ENCODE peak calls at places on chromosomes 2 and 18, in five cellular contexts. R is left ventricle myocardium inferior, G is right lobe of liver, E is mesendoderm, N is breast epithelium. F is an unnamed sample. For H3K4me1, the result is how much of the 10 kb centered on the place peaks cover.

GRCh38 chr2:63834401-63834800 is 7.3 kb upstream of the UGP2 start:
- DNase-seq in R (no peak), G (no peak), E (no peak), N (no peak), F (no peak)

GRCh38 chr2:127901339-127902072 is 15.8 kb upstream of the AMMECR1L start:
- DNase-seq in R (peak), G (no peak), E (no peak), N (no peak), F (no peak)

GRCh38 chr2:221761260-221761659 is 189.2 kb upstream of the EPHA4 start:
- DNase-seq in R (no peak), G (no peak), E (no peak), N (no peak), F (no peak)

GRCh38 chr2:28380185-28380584 is 12.5 kb upstream of the FOSL2 start:
- DNase-seq in R (no peak), G (no peak), E (no peak), N (no peak), F (no peak)

GRCh38 chr18:23258566-23259265 is 123.4 kb downstream of the CABLES1 start:
- DNase-seq in R (no peak), G (no peak), E (peak), N (no peak), F (no peak)

GRCh38 chr2:130327703-130328527 is 14.8 kb upstream of the IMP4 start:
- DNase-seq in R (no peak), G (no peak), E (peak), N (no peak), F (no peak)

GRCh38 chr2:26463252-26464207 is 14.4 kb downstream of the OTOF start:
- DNase-seq in R (no peak), G (peak), E (peak), N (no peak), F (no peak)

GRCh38 chr2:40343904-40344303 is 108.0 kb downstream of the SLC8A1 start:
- DNase-seq in R (no peak), G (no peak), E (no peak), N (no peak), F (no peak)

GRCh38 chr18:32552421-32553030 is 81.8 kb upstream of the GAREM1 start:
- DNase-seq in R (no peak), G (peak), E (peak), N (no peak), F (no peak)

GRCh38 chr2:183081908-183082307 is 3.4 kb downstream of the DUSP19 start:
- DNase-seq in R (no peak), G (no peak), E (no peak), N (no peak), F (no peak)

GRCh38 chr2:126909366-126909765 is 10.7 kb downstream of the TEX51 start:
- DNase-seq in R (no peak), G (no peak), E (peak), N (no peak), F (no peak)

GRCh38 chr18:14971461-14972185 is 223.7 kb downstream of the ANKRD30B start:
- DNase-seq in R (no peak), G (no peak), E (no peak), N (no peak), F (no peak)

DNA sequence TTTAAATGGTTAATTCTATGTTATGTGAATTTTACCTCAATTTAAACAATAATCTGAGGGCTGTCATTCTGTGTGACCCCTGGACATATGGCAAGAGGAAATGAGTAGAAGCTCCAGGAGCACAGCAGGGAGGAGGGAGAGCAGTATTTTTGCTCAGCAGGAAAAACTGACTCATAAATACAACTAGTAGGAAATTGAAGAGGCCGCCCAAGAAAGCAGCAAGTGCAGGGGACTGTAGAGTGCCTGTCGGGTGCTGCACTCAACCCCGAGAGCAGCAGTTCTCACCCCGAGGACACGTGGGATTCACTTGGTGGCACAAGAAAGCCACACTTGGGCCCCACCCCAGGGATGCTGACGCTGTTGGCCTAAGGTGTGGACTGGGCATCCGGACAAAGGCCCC is 60.8 kb downstream of the NPAS2 start:
- DNase-seq in R (no peak), G (no peak), E (no peak), N (no peak), F (no peak)
- H3K4me1 ChIP-seq in R (half or more), G (under half), E (under half), N (under half), F (under half)

GRCh38 chr2:9756692-9757250 is 86.5 kb upstream of the TAF1B start:
- DNase-seq in R (no peak), G (no peak), E (no peak), N (no peak), F (no peak)

GRCh38 chr2:9754532-9754887 is 88.8 kb upstream of the TAF1B start:
- DNase-seq in R (no peak), G (no peak), E (no peak), N (no peak), F (no peak)

GRCh38 chr2:9757430-9758287 is 85.6 kb upstream of the TAF1B start:
- DNase-seq in R (peak), G (no peak), E (peak), N (no peak), F (peak)

GRCh38 chr2:9753665-9754531 is 89.4 kb upstream of the TAF1B start:
- DNase-seq in R (no peak), G (no peak), E (no peak), N (peak), F (no peak)

GRCh38 chr2:9755638-9756037 is 87.6 kb upstream of the TAF1B start:
- DNase-seq in R (no peak), G (no peak), E (no peak), N (no peak), F (no peak)
- H3K4me1 ChIP-seq in R (half or more), G (under half), E (under half), N (under half), F (under half)

GRCh38 chr2:10392100-10392499 is 56.0 kb downstream of the ODC1 start:
- DNase-seq in R (no peak), G (no peak), E (no peak), N (no peak), F (no peak)

GRCh38 chr2:10390369-10390801 is 57.7 kb downstream of the ODC1 start:
- DNase-seq in R (no peak), G (no peak), E (no peak), N (no peak), F (no peak)

GRCh38 chr2:10393648-10393982 is 54.5 kb downstream of the ODC1 start:
- DNase-seq in R (no peak), G (no peak), E (peak), N (no peak), F (no peak)

GRCh38 chr2:10392951-10393647 is 55.0 kb downstream of the ODC1 start:
- DNase-seq in R (no peak), G (no peak), E (peak), N (no peak), F (no peak)

GRCh38 chr2:10392548-10392947 is 55.6 kb downstream of the ODC1 start:
- DNase-seq in R (no peak), G (no peak), E (no peak), N (no peak), F (no peak)
- H3K4me1 ChIP-seq in R (half or more), G (under half), E (under half), N (under half), F (under half)

GRCh38 chr2:238399094-238399493 is 27.6 kb upstream of the ASB1 start:
- DNase-seq in R (no peak), G (no peak), E (no peak), N (no peak), F (no peak)
- H3K4me1 ChIP-seq in R (under half), G (under half), E (under half), N (under half), F (under half)

GRCh38 chr2:66522591-66523379 is 87.9 kb downstream of the MEIS1 start:
- DNase-seq in R (no peak), G (no peak), E (no peak), N (no peak), F (no peak)

GRCh38 chr2:66521459-66521858 is 86.5 kb downstream of the MEIS1 start:
- DNase-seq in R (no peak), G (no peak), E (no peak), N (no peak), F (no peak)

GRCh38 chr2:66526171-66526570 is 91.2 kb downstream of the MEIS1 start:
- DNase-seq in R (peak), G (no peak), E (no peak), N (no peak), F (no peak)

GRCh38 chr2:66525609-66526008 is 90.7 kb downstream of the MEIS1 start:
- DNase-seq in R (no peak), G (no peak), E (no peak), N (no peak), F (no peak)

GRCh38 chr2:66523990-66524389 is 89.1 kb downstream of the MEIS1 start:
- DNase-seq in R (no peak), G (no peak), E (no peak), N (no peak), F (no peak)
- H3K4me1 ChIP-seq in R (under half), G (under half), E (under half), N (under half), F (under half)

DNA sequence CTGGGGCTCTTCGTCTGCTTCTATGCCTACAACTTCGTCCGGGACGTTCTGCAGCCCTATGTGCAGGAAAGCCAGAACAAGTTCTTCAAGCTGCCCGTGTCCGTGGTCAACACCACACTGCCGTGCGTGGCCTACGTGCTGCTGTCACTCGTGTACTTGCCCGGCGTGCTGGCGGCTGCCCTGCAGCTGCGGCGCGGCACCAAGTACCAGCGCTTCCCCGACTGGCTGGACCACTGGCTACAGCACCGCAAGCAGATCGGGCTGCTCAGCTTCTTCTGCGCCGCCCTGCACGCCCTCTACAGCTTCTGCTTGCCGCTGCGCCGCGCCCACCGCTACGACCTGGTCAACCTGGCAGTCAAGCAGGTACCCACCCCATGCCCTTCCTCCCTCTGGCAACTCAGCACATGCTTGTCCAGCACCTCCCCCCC is 24.2 kb downstream of the STEAP3 start:
- DNase-seq in R (no peak), G (peak), E (no peak), N (no peak), F (no peak)
- H3K4me1 ChIP-seq in R (under half), G (under half), E (under half), N (under half), F (under half)

GRCh38 chr2:176553685-176554106 is 284.5 kb downstream of the MTX2 start:
- DNase-seq in R (peak), G (peak), E (peak), N (peak), F (no peak)
- H3K4me1 ChIP-seq in R (under half), G (under half), E (under half), N (under half), F (under half)

GRCh38 chr2:43426305-43427031 is 169.4 kb downstream of the THADA start:
- DNase-seq in R (no peak), G (no peak), E (peak), N (peak), F (peak)
- H3K4me1 ChIP-seq in R (under half), G (under half), E (under half), N (under half), F (under half)